ENCODE peak calls at places on chromosomes 4 and X, in eight cellular contexts. C is GM04504; I is endothelial cell; V is anterior cingulate cortex; D is DMS79 treated with DMSO at 0.1 percent for 48 hours; U is astrocyte of the cerebellum; S is ovary; B is activated CD4-positive, alpha-beta T cell treated with anti-CD3 and anti-CD28 coated beads, Interleukin-2, amount 50 U/mL, for 24 hours. N is an unnamed sample.

GRCh38 chrX:54564942-54565341 is 34.9 kb downstream of the GNL3L start:
- DNase-seq in U (no peak), V (no peak), B (no peak), S (no peak), I (no peak), D (no peak), C (no peak), N (no peak)

GRCh38 chr4:72311291-72311690 is 257.7 kb downstream of the ADAMTS3 start:
- DNase-seq in I (no peak), S (no peak), C (no peak), D (no peak), B (no peak), V (no peak), U (no peak), N (no peak)

GRCh38 chr4:140109626-140110213 is 44.3 kb downstream of the MAML3 start:
- DNase-seq in I (no peak), S (no peak), B (no peak), C (no peak), V (no peak), U (no peak), D (no peak), N (no peak)

GRCh38 chrX:49079489-49080428 is at the start of gene WDR45:
- DNase-seq in B (peak), S (peak), U (peak), V (peak), I (peak), C (peak), D (peak), N (peak)

GRCh38 chrX:17987783-17988182 is 126.7 kb upstream of the RAI2 start:
- DNase-seq in C (no peak), U (no peak), I (no peak), V (no peak), B (no peak), S (no peak), D (no peak), N (no peak)

GRCh38 chr4:38162240-38162784 is 202.1 kb downstream of the PTTG2 start:
- DNase-seq in B (no peak), S (peak), U (peak), V (no peak), I (no peak), C (peak), D (no peak), N (no peak)

GRCh38 chrX:57481514-57481913 is 110.3 kb upstream of the ZXDB start:
- DNase-seq in S (no peak), I (no peak), V (no peak), U (no peak), D (no peak), C (no peak), B (no peak), N (no peak)

GRCh38 chrX:41653125-41653524 is 35.6 kb upstream of the GPR34 start:
- DNase-seq in C (no peak), I (no peak), D (no peak), U (no peak), S (no peak), B (no peak), V (no peak), N (no peak)

GRCh38 chr4:142900622-142901021 is 54.5 kb upstream of the INPP4B start:
- DNase-seq in V (no peak), D (no peak), S (no peak), B (no peak), C (no peak), I (no peak), U (no peak), N (no peak)

GRCh38 chr4:139568206-139568969 is 12.4 kb upstream of the SETD7 start:
- DNase-seq in D (no peak), S (no peak), U (no peak), V (peak), I (no peak), C (no peak), B (no peak), N (no peak)

GRCh38 chr4:2793578-2793919 is 664 bp downstream of the SH3BP2 start:
- DNase-seq in V (no peak), D (no peak), I (peak), C (no peak), S (peak), U (no peak), B (no peak), N (peak)

GRCh38 chr4:120720354-120720753 is 202.2 kb downstream of the PRDM5 start:
- DNase-seq in I (no peak), S (no peak), V (no peak), C (no peak), U (no peak), B (no peak), D (no peak), N (no peak)

GRCh38 chr4:139014391-139015268 is 951 bp upstream of the NOCT start:
- DNase-seq in V (no peak), B (no peak), D (peak), I (no peak), U (peak), C (peak), S (no peak), N (no peak)

GRCh38 chrX:118347131-118347530 is 1.2 kb downstream of the WDR44 start:
- DNase-seq in C (no peak), I (no peak), V (no peak), D (no peak), U (peak), S (no peak), B (no peak), N (no peak)

GRCh38 chr4:10160280-10160856 is 43.8 kb upstream of the WDR1 start:
- DNase-seq in D (peak), C (no peak), S (no peak), B (no peak), V (no peak), I (peak), U (no peak), N (no peak)

GRCh38 chr4:120139392-120139791 is 72.7 kb upstream of the MAD2L1 start:
- DNase-seq in U (no peak), D (no peak), B (no peak), I (no peak), C (no peak), S (no peak), V (no peak), N (no peak)

GRCh38 chrX:71224098-71224708 is 1.2 kb downstream of the GJB1 start:
- DNase-seq in D (no peak), I (no peak), V (no peak), U (no peak), C (no peak), B (no peak), S (no peak), N (no peak)

GRCh38 chrX:131841496-131842410 is 181.3 kb upstream of the STK26 start:
- DNase-seq in D (peak), V (no peak), U (no peak), I (no peak), S (no peak), C (no peak), B (no peak), N (peak)

GRCh38 chrX:113747274-113747973 is 836.5 kb upstream of the HTR2C start:
- DNase-seq in V (no peak), C (no peak), D (no peak), B (no peak), S (no peak), U (no peak), I (no peak), N (no peak)

GRCh38 chr4:156888762-156889161 is 82.8 kb downstream of the PDGFC start:
- DNase-seq in V (no peak), B (no peak), C (peak), D (no peak), S (no peak), I (no peak), U (peak), N (no peak)

GRCh38 chrX:103382893-103383292 is 6.6 kb downstream of the BEX3 start:
- DNase-seq in B (no peak), S (no peak), D (no peak), U (no peak), C (no peak), V (no peak), I (no peak), N (no peak)

GRCh38 chr4:177108708-177109107 is 201.0 kb upstream of the NEIL3 start:
- DNase-seq in C (peak), B (no peak), D (no peak), U (no peak), V (no peak), S (no peak), I (no peak), N (no peak)

GRCh38 chr4:60637976-60638375 is 562.1 kb upstream of the ADGRL3 start:
- DNase-seq in S (no peak), D (no peak), I (no peak), B (no peak), C (no peak), V (no peak), U (no peak), N (no peak)

GRCh38 chr4:186958951-186959350 is 235.3 kb upstream of the FAT1 start:
- DNase-seq in V (no peak), S (no peak), B (no peak), D (no peak), U (no peak), I (no peak), C (no peak), N (no peak)

GRCh38 chr4:108743021-108743420 is 19.8 kb downstream of the ETNPPL start:
- DNase-seq in I (no peak), S (no peak), D (no peak), C (no peak), U (no peak), V (peak), B (no peak), N (no peak)

GRCh38 chr4:6472387-6473263 is at the start of gene PPP2R2C:
- DNase-seq in I (no peak), C (no peak), V (no peak), S (no peak), B (no peak), U (no peak), D (peak), N (peak)

GRCh38 chrX:107747596-107748161 is 27.9 kb downstream of the TSC22D3 start:
- DNase-seq in I (no peak), B (no peak), S (no peak), V (peak), U (no peak), D (peak), C (no peak), N (no peak)

GRCh38 chr4:78846258-78846657 is 70.1 kb downstream of the BMP2K start:
- DNase-seq in B (no peak), U (no peak), D (no peak), S (no peak), I (no peak), C (no peak), V (no peak), N (no peak)

GRCh38 chrX:3711331-3711917 is 2.0 kb downstream of the PRKX start:
- DNase-seq in B (no peak), U (no peak), D (no peak), I (no peak), V (no peak), C (no peak), S (no peak), N (no peak)

GRCh38 chr4:113684534-113685091 is 76.9 kb downstream of the CAMK2D start:
- DNase-seq in B (no peak), V (peak), S (peak), D (no peak), C (peak), U (no peak), I (no peak), N (peak)

GRCh38 chr4:56435748-56436442 is at the start of gene PAICS:
- DNase-seq in C (peak), D (peak), V (peak), B (peak), I (peak), U (peak), S (peak), N (peak)

GRCh38 chrX:135707880-135708279 is 5.6 kb upstream of the CT45A1 start:
- DNase-seq in B (no peak), U (no peak), I (peak), S (no peak), D (no peak), C (no peak), V (no peak), N (peak)

N was measured in activated T-cell treated with anti-CD3 and anti-CD28 coated beads, Interleukin-2, amount 50 U/mL, for 48 hours.